ENCODE peak calls at places on chromosomes 7 and 10, in seven cellular contexts. I is thoracic aorta, F is endodermal cell, D is pancreas, O is coronary artery, V is psoas muscle, Z is HCT116. N is an unnamed sample.

GRCh38 chr10:99917963-99918825 is 91.6 kb downstream of the DNMBP start:
- DNase-seq in F (peak; percentile 96), D (peak; percentile 25), O (no peak), V (peak; percentile 23), I (no peak), Z (no peak), N (peak; percentile 56)

GRCh38 chr10:38159007-38159406 is 64.9 kb downstream of the ZNF37A start:
- DNase-seq in O (no peak), D (no peak), F (no peak), Z (no peak), I (no peak), V (no peak), N (no peak)

GRCh38 chr7:148014473-148014872 is 576.1 kb upstream of the C7orf33 start:
- DNase-seq in Z (no peak), F (no peak), O (no peak), I (no peak), D (no peak), V (no peak), N (no peak)

GRCh38 chr7:97126483-97127171 is 9.1 kb downstream of the SDHAF3 start:
- DNase-seq in O (no peak), F (peak; percentile 88), V (no peak), D (no peak), Z (no peak), I (no peak), N (no peak)

GRCh38 chr10:35631404-35631803 is 10.7 kb downstream of the FZD8 start:
- DNase-seq in Z (no peak), O (no peak), D (no peak), F (no peak), I (no peak), V (no peak), N (no peak)

GRCh38 chr10:71103969-71104368 is 108.4 kb upstream of the UNC5B start:
- DNase-seq in F (no peak), V (no peak), O (no peak), I (no peak), D (no peak), Z (no peak), N (no peak)

GRCh38 chr7:67033251-67033650 is 36.6 kb downstream of the TYW1 start:
- DNase-seq in D (no peak), I (no peak), V (no peak), Z (no peak), O (no peak), F (no peak), N (no peak)

GRCh38 chr10:126336786-126337185 is 51.5 kb downstream of the ADAM12 start:
- DNase-seq in I (no peak), D (no peak), Z (no peak), O (no peak), V (no peak), F (no peak), N (no peak)

GRCh38 chr7:124171068-124171467 is 138.2 kb upstream of the TMEM229A start:
- DNase-seq in I (no peak), F (peak; percentile 60), Z (peak; percentile 15), D (no peak), O (no peak), V (no peak), N (no peak)

GRCh38 chr7:73937014-73937413 is 76.1 kb downstream of the TMEM270 start:
- DNase-seq in O (no peak), V (no peak), Z (no peak), D (no peak), F (no peak), I (no peak), N (no peak)

GRCh38 chr7:158663428-158663741 is 41.2 kb downstream of the NCAPG2 start:
- DNase-seq in Z (no peak), I (no peak), V (no peak), F (no peak), D (no peak), O (no peak), N (no peak)

GRCh38 chr7:35761882-35762720 is 38.8 kb upstream of the SEPTIN7 start:
- DNase-seq in V (no peak), Z (no peak), O (no peak), D (no peak), I (no peak), F (no peak), N (peak; percentile 49)

GRCh38 chr7:49279886-49280285 is 355.5 kb downstream of the CDC14C start:
- DNase-seq in F (no peak), Z (no peak), I (no peak), O (no peak), D (no peak), V (no peak), N (no peak)

GRCh38 chr10:96719850-96720421 is 378 bp downstream of the PIK3AP1 start:
- DNase-seq in D (peak; percentile 74), Z (peak; percentile 19), V (peak; percentile 45), I (no peak), F (peak; percentile 94), O (no peak), N (no peak)

GRCh38 chr10:96721207-96721572 is 876 bp upstream of the PIK3AP1 start:
- DNase-seq in D (no peak), Z (no peak), I (no peak), V (no peak), O (no peak), F (peak; percentile 70), N (no peak)

GRCh38 chr10:96720422-96721206 is at the start of gene PIK3AP1:
- DNase-seq in Z (no peak), D (peak; percentile 76), O (peak; percentile 74), V (peak; percentile 54), I (no peak), F (peak; percentile 84), N (no peak)

GRCh38 chr10:96718304-96718990 is 1.9 kb downstream of the PIK3AP1 start:
- DNase-seq in I (no peak), V (no peak), Z (no peak), F (no peak), D (no peak), O (no peak), N (no peak)

DNA sequence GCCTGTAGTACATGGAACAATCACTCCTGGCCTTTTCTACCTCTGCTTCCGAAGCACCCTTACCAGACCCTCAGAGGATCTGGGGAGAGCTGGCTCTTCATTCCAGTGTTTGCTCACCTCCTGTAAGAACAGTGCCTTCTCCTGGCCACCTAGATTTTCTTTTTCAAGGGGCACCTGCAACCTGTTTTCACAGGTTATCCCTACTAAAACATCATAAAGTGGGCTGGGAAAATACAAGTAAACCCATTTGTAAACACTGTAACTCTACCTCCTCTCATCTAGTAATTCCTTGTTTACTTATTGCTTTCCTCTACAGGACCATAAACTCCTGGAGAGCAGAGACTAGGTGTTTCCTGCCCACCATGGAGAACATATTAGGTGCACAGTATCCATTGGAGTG is 1.1 kb downstream of the PIK3AP1 start:
- DNase-seq in Z (no peak), F (no peak), I (no peak), O (no peak), D (no peak), V (no peak), N (no peak)
- TF ChIP-seq CTCF in Z (no peak), F (no peak), I (no peak), O (no peak), D (no peak), V (no peak), N (no peak)

GRCh38 chr7:92582948-92583347 is 7.2 kb downstream of the FAM133B start:
- DNase-seq in D (no peak), I (no peak), F (no peak), V (no peak), O (no peak), Z (no peak), N (no peak)

GRCh38 chr7:92589056-92589455 is 1.1 kb downstream of the FAM133B start:
- DNase-seq in O (no peak), I (no peak), F (no peak), D (no peak), V (no peak), Z (no peak), N (no peak)

GRCh38 chr7:92584953-92585352 is 5.2 kb downstream of the FAM133B start:
- DNase-seq in O (no peak), I (no peak), V (no peak), F (no peak), Z (no peak), D (no peak), N (no peak)

GRCh38 chr7:92588561-92588960 is 1.6 kb downstream of the FAM133B start:
- DNase-seq in O (no peak), Z (no peak), V (no peak), D (no peak), F (peak; percentile 50), I (no peak), N (no peak)

GRCh38 chr7:92586403-92586802 is 3.8 kb downstream of the FAM133B start:
- DNase-seq in F (no peak), Z (no peak), O (no peak), V (no peak), I (no peak), D (no peak), N (no peak)
- H3K4me3 ChIP-seq in F (no peak overlapping the region), Z (no peak overlapping the region), O (no peak overlapping the region), V (no peak overlapping the region), I (no peak overlapping the region), D (no peak overlapping the region), N (no peak overlapping the region)

GRCh38 chr10:66277481-66277880 is 648.4 kb upstream of the LRRTM3 start:
- DNase-seq in F (no peak), Z (no peak), V (no peak), D (no peak), I (no peak), O (no peak), N (no peak)
- TF ChIP-seq CTCF in F (peak; percentile 76), Z (no peak), V (no peak), D (no peak), I (no peak), O (no peak), N (no peak)

GRCh38 chr7:114083714-114084113 is 164.9 kb upstream of the PPP1R3A start:
- DNase-seq in F (no peak), V (no peak), I (no peak), O (no peak), Z (no peak), D (no peak), N (no peak)

GRCh38 chr7:114082567-114082933 is 163.7 kb upstream of the PPP1R3A start:
- DNase-seq in F (no peak), O (no peak), V (no peak), Z (no peak), D (no peak), I (no peak), N (no peak)

GRCh38 chr7:114084381-114085312 is 165.8 kb upstream of the PPP1R3A start:
- DNase-seq in D (peak; percentile 54), Z (no peak), I (no peak), V (peak; percentile 39), F (peak; percentile 82), O (no peak), N (no peak)

GRCh38 chr7:114081606-114082425 is 163.0 kb upstream of the PPP1R3A start:
- DNase-seq in Z (peak; percentile 56), O (no peak), D (peak; percentile 18), I (no peak), F (peak; percentile 53), V (no peak), N (peak; percentile 29)

DNA sequence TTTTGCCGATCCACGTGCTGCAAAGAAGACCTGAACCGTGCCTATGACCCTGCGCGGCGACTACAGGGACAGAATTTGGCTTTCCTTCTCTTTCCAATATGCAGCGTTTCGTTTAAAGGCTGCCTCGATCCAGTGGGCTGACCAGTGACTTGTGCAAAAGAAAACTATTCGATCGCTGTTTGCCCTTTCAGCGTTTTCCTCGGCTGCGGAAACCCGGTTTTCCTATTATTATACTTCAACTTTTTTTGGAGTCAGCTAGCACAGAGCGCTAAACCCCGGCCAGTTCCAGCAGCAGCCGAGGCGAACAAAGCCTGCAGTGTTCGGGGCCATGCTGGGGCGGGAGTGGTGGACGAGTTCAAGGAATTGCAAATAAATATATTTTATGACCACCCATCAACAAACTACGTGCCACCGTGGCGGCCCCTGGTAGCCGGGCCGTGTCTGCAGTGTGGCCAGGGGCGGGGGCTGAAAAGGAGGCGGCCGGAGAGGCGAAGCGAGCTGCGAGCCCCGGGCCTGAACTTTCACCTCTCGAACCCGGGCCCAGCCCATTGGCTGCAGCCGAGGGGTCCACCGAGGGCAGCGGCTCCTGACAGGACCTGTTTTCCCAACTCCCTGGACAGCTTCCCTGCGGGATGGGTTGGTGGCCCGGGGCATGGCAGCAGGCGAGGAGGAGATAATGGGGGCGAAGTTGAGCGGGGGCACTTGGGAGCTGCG is 164.3 kb upstream of the PPP1R3A start:
- DNase-seq in F (peak; percentile 84), Z (no peak), D (peak; percentile 8), V (no peak), O (no peak), I (no peak), N (no peak)
- H3K4me3 ChIP-seq in F (peak overlapping the region; percentile 93), Z (peak overlapping the region; percentile 22), D (no peak overlapping the region), V (peak overlapping the region; percentile 85), O (peak overlapping the region; percentile 80), I (peak overlapping the region; percentile 79), N (no peak overlapping the region)

N was measured in HFF-Myc.